ENCODE peak calls at places on chromosome 10, in four cellular contexts. M is coronary artery, Y is nephron progenitor cell, Q is omental fat pad. R is an unnamed sample.

GRCh38 chr10:122162566-122163181 is 108.4 kb upstream of the BTBD16 start:
- DNase-seq in M (no peak), Y (no peak), Q (no peak), R (peak)

GRCh38 chr10:59177031-59177861 is 803 bp downstream of the PHYHIPL start:
- DNase-seq in M (no peak), Y (peak), Q (no peak), R (peak)

GRCh38 chr10:2921956-2922680 is 145.2 kb upstream of the PFKP start:
- DNase-seq in Q (no peak), Y (no peak), M (no peak), R (no peak)

GRCh38 chr10:14727389-14727918 is 47.2 kb downstream of the FAM107B start:
- DNase-seq in Y (no peak), M (no peak), Q (no peak), R (no peak)

GRCh38 chr10:47299989-47300931 is at the start of gene GDF10:
- DNase-seq in Y (peak), M (no peak), Q (no peak), R (peak)

GRCh38 chr10:609868-610545 is 79.5 kb downstream of the DIP2C start:
- DNase-seq in Y (no peak), M (no peak), Q (no peak), R (no peak)

GRCh38 chr10:13613519-13613918 is 26.8 kb downstream of the PRPF18 start:
- DNase-seq in Q (no peak), M (no peak), Y (no peak), R (no peak)

GRCh38 chr10:66822801-66823200 is 103.0 kb upstream of the LRRTM3 start:
- DNase-seq in M (no peak), Y (no peak), Q (no peak), R (no peak)

GRCh38 chr10:96511044-96511945 is 2.4 kb downstream of the TLL2 start:
- DNase-seq in Q (no peak), Y (peak), M (no peak), R (peak)

GRCh38 chr10:58971806-58972491 is 204.5 kb upstream of the PHYHIPL start:
- DNase-seq in M (no peak), Q (no peak), Y (no peak), R (no peak)

GRCh38 chr10:73641272-73642060 is at the start of gene MYOZ1:
- DNase-seq in Q (no peak), M (no peak), Y (no peak), R (no peak)

GRCh38 chr10:78187371-78187770 is 153.7 kb downstream of the RPS24 start:
- DNase-seq in M (no peak), Q (no peak), Y (no peak), R (no peak)

DNA sequence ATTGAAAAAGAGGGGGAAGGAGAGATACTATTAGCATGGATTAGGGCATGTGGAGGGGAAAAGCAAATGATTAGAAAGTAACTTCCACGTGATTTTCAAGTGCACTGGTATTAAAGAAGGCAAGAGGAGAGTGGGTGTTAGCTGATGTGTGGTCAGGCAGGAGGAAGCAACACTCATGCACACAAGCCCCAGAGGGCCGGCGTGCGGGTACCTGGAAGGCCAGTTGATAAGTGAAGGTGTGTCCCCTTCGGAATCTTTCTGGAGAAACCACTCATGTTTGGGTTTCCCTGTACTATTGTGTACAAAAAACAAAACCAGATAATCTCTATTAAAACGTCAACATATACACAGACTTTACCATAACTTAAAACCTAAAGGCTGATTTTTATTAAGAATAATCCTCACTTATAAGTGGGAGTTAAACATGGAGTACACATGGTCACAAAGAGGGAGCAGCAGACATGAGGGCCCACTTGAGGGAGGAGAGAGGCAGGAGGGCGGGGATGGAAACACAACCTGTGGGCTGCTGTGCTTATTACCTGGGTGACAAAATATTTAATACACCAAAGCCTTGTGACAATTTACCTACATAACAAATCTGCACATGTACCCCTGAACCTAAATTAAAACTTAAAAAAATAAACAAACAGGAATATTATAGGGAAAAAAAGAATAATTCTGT is 98.9 kb downstream of the SVIL start:
- DNase-seq in Y (no peak), Q (no peak), M (no peak), R (no peak)
- TF ChIP-seq CTCF in Y (no peak), Q (no peak), M (peak), R (peak)

GRCh38 chr10:33334839-33335549 is 527 bp upstream of the NRP1 start:
- DNase-seq in M (peak), Y (peak), Q (no peak), R (peak)
- TF ChIP-seq CTCF in M (peak), Y (peak), Q (no peak), R (peak)

DNA sequence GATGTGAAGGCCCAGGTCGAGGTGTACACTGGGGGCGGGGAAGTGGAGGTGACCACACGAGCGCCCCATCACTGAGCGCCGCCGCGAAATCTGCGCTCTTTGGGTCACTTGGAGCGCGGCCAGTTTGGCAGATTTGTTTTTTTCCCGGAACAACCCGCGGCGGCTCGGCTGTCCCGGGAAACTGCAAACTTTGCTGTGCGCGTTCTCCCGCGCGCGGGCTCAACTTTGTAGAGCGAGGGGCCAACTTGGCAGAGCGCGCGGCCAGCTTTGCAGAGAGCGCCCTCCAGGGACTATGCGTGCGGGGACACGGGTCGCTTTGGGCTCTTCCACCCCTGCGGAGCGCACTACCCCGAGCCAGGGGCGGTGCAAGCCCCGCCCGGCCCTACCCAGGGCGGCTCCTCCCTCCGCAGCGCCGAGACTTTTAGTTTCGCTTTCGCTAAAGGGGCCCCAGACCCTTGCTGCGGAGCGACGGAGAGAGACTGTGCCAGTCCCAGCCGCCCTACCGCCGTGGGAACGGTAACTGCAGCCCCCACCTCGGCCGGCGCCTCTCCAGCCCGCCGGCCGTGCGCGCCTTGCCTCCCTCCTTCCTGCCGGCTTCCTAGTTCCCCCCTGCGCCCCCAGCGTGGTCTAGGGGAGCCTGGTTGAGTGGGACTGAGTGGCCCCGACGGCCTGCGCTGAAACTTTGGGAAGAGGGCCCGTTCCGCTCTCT is at the start of gene CASP7:
- DNase-seq in Y (peak), M (peak), Q (peak), R (peak)
- TF ChIP-seq CTCF in Y (no peak), M (no peak), Q (no peak), R (no peak)

GRCh38 chr10:49407552-49408137 is 11.8 kb upstream of the DRGX start:
- DNase-seq in Y (peak), Q (peak), M (peak), R (peak)

GRCh38 chr10:49409755-49410154 is 13.9 kb upstream of the DRGX start:
- DNase-seq in Y (no peak), Q (no peak), M (no peak), R (no peak)

GRCh38 chr10:49410365-49411074 is 14.6 kb upstream of the DRGX start:
- DNase-seq in Q (no peak), M (no peak), Y (no peak), R (no peak)

GRCh38 chr10:49412571-49412970 is 16.7 kb upstream of the DRGX start:
- DNase-seq in Y (no peak), Q (no peak), M (no peak), R (no peak)

GRCh38 chr10:49408437-49409306 is 12.8 kb upstream of the DRGX start:
- DNase-seq in Y (no peak), Q (no peak), M (no peak), R (no peak)
- TF ChIP-seq CTCF in Y (no peak), Q (no peak), M (no peak), R (peak)

GRCh38 chr10:104127411-104127810 is 5.4 kb downstream of the SFR1 start:
- DNase-seq in Q (no peak), Y (peak), M (no peak), R (no peak)
- TF ChIP-seq CTCF in Q (no peak), Y (peak), M (no peak), R (peak)

GRCh38 chr10:51640120-51640819 is 59.1 kb downstream of the CSTF2T start:
- DNase-seq in M (no peak), Q (no peak), Y (no peak), R (no peak)

GRCh38 chr10:51643734-51644133 is 55.7 kb downstream of the CSTF2T start:
- DNase-seq in M (no peak), Y (no peak), Q (no peak), R (no peak)

GRCh38 chr10:51642591-51642990 is 56.8 kb downstream of the CSTF2T start:
- DNase-seq in Q (no peak), Y (no peak), M (no peak), R (no peak)

DNA sequence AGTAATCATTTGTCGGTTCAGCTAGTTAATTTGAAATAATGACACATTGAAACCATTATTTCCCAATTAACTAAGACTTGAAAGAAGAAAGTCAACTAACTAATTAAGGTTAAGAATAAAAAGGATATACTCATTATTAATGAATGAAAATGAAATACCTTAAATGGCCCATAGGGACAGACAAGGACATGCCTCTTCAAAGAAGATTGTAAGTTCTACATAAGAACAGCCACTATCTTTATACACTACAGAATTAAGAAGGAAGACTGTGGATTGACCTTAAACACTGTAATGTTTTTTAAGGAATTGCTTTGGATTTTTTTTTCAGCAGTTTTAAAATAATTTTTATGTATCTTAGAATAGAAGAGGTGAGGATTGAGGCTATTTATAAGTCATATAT is 60.7 kb downstream of the CSTF2T start:
- DNase-seq in M (no peak), Y (no peak), Q (no peak), R (no peak)
- TF ChIP-seq CTCF in M (no peak), Y (no peak), Q (no peak), R (peak)

DNA sequence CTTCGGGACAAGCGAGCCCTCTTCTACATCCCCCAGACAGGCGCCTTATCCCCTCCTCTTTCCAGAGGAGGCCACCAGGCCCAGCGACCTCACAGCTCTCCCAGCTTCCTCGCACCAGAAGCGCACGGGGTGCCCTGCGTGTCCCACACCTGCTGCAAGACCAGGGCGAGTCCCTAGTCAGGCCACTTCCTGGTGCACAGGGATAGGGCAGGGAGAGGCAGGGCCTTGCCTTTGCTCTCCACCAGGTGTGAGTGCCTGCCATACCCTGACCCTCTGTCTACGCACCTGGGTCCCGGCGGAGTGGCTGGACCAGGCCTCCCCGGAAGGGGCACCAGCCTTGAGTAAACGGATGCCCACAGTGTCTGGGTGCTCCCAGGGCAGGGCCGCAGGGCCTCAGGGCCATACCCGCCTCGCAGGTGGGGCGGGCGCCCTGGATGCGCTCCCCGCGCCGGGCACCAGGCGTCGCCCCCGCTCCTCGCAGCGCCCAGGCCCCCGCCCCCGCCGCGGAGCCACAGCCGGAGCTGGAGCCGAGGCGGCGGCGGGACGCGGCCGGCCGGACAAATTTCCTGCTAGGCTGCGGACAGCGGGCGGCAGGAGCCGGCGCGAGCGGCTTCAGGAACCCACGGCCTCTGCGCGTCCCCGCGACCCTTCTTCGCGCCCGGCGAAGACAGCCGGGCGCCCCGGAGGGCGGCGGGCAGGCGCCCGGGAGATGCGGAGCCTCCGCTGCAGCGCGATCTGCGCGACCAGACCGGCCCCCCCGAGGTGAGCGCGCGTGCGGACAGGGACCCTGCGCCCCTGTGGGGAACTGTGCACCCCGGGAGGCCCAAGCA is at the start of gene PTPRE:
- DNase-seq in M (no peak), Q (no peak), Y (peak), R (peak)
- TF ChIP-seq CTCF in M (peak), Q (no peak), Y (peak), R (peak)

DNA sequence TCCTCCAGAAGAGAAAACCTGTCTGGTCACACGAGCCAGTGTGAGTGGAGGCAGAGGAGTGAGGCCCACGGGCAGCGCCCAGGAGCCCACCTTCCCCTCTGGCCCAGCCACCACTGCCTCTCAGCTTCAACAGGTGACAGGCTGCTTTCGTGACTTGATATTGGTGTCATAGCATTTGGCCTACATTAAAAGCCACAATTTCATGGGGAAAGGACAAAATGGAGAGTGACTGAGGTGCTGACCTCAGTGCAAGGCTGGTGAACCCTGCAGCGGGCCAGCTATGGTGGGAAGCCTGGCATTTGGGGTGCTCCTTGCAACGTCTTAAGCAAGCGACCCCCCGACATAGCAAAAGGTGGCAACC is 21.3 kb downstream of the ECHDC3 start:
- DNase-seq in Q (no peak), M (no peak), Y (no peak), R (no peak)
- TF ChIP-seq CTCF in Q (no peak), M (no peak), Y (no peak), R (no peak)